ENCODE peak calls at places on chromosomes 3 and 15, in five cellular contexts. Y, A, I, E and Z are unnamed samples.

GRCh38 chr3:25001041-25001591 is 426.9 kb upstream of the RARB start:
- DNase-seq in Y (no peak), I (no peak), E (no peak), A (no peak), Z (no peak)

GRCh38 chr3:151578495-151578894 is 117.6 kb upstream of the IGSF10 start:
- DNase-seq in I (no peak), A (no peak), E (no peak), Y (no peak), Z (no peak)

GRCh38 chr15:82571722-82572222 is 31.5 kb upstream of the RPS17 start:
- DNase-seq in A (peak), Y (peak), E (peak), I (no peak), Z (no peak)

GRCh38 chr3:14391033-14391432 is 11.4 kb upstream of the SLC6A6 start:
- DNase-seq in I (no peak), E (peak), Y (peak), A (peak), Z (no peak)

GRCh38 chr3:30343067-30343831 is 263.2 kb upstream of the TGFBR2 start:
- DNase-seq in Y (no peak), E (no peak), A (no peak), I (no peak), Z (no peak)

GRCh38 chr3:62046326-62046725 is 327.0 kb downstream of the FEZF2 start:
- DNase-seq in A (no peak), E (peak), I (no peak), Y (peak), Z (no peak)

GRCh38 chr15:38059665-38060064 is 125.2 kb downstream of the TMCO5A start:
- DNase-seq in I (peak), Y (peak), A (no peak), E (no peak), Z (no peak)

GRCh38 chr3:50364573-50365079 is 5.3 kb upstream of the TMEM115 start:
- DNase-seq in A (no peak), E (no peak), I (no peak), Y (no peak), Z (no peak)

GRCh38 chr3:109018828-109019227 is 65.1 kb upstream of the GUCA1C start:
- DNase-seq in E (no peak), I (peak), A (no peak), Y (no peak), Z (no peak)

GRCh38 chr15:80424381-80424780 is 20.2 kb downstream of the ARNT2 start:
- DNase-seq in I (no peak), Y (no peak), A (no peak), E (no peak), Z (no peak)

GRCh38 chr15:80999623-81000036 is 1.1 kb upstream of the TLNRD1 start:
- DNase-seq in Y (no peak), E (no peak), A (no peak), I (peak), Z (no peak)

GRCh38 chr15:91974321-91974720 is 120.8 kb downstream of the SLCO3A1 start:
- DNase-seq in Y (no peak), I (no peak), E (no peak), A (no peak), Z (no peak)

DNA sequence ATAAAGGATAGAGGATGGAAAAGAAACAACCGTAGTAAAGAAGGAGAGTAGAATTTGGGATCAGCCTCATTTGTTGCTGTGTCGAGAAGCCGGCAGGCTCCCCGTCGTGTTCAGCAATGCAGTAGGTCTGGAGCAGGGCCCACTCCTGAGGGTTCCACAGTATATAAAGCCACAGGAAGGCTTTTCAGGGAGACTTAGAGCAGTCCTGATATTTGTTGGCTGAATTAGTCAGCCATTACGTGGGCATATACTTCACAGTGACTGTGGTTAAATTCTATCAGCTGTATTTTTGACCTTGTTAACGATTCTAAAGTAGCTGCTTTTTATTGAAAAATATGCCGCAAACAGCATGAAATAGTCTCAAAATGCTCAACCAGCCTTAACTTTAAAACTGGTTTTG is 149.5 kb downstream of the ITPR1 start:
- DNase-seq in Y (peak), I (no peak), A (no peak), E (no peak), Z (no peak)
- H3K4me3 ChIP-seq in Y (no peak), I (no peak), A (no peak), E (no peak), Z (no peak)

DNA sequence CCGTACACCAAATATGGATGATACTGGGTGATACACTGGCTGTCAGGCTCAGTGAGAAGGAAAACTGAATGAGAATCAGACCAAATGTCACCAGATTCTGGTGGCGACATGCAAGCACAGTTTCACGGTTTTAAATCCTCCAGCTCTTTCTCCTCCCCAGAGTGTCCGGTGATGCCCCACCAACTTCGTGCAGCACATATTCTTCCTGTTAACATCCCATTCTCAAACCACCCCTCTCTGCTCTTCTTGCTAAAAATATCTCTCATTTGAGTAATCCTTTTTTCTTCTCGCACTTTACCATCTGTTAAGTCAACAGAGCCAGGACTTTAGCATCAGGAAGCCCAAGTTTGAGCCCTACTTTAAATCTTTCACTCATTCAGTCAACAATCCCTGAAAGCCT is 68.1 kb upstream of the VGLL4 start:
- DNase-seq in Y (no peak), E (no peak), I (no peak), A (no peak), Z (no peak)
- H3K4me3 ChIP-seq in Y (no peak), E (no peak), I (no peak), A (peak), Z (no peak)

DNA sequence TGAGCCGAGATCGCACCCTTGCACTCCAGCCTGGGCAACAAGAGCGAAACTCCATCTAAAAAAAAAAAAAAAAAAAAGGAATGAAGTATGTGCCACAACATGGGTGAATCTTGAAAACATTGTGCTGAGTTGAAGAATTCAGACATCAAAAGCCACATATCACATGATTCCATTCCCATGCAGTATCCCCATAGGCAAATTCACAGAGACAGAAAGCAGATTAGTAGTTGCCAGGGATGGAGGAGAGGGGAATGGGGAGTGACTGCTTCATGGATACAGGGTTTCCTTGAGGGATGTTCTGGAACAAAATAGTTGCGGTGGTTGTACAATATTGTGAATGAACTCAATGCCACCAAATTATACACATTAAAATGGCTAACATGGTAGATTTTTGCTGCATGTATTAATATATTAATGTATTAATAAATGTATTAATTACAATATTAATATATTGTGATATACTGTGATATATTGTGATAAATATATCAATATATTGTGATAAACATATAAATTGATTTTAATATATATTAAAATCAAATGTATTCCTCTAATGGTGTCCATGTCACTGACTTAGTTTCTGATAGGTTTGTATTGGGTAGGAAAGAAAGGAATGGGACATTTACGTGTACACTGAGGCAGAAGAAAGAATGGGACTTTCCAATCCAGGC is 34.9 kb downstream of the SMAD3 start:
- DNase-seq in A (no peak), Y (no peak), I (no peak), E (no peak), Z (no peak)
- H3K4me3 ChIP-seq in A (no peak), Y (no peak), I (no peak), E (no peak), Z (no peak)

GRCh38 chr15:90890839-90891238 is 6.5 kb downstream of the FES start:
- DNase-seq in Y (no peak), A (no peak), I (no peak), E (no peak), Z (no peak)
- H3K4me3 ChIP-seq in Y (no peak), A (no peak), I (no peak), E (no peak), Z (no peak)